ENCODE peak calls at places on chromosomes 3 and 15, in five cellular contexts. U is left ventricle myocardium inferior, G is lower lobe of right lung, K is HAP-1, L is uterus. H is an unnamed sample.

GRCh38 chr15:54149115-54149531 is 170.9 kb downstream of the UNC13C start:
- DNase-seq in G (no peak), K (no peak), L (no peak), U (no peak), H (no peak)

GRCh38 chr15:78841307-78841706 is 30.0 kb upstream of the ADAMTS7 start:
- DNase-seq in G (no peak), L (no peak), K (no peak), U (no peak), H (no peak)

GRCh38 chr15:39426552-39427532 is 154.0 kb upstream of the THBS1 start:
- DNase-seq in K (no peak), G (peak; percentile 73), L (no peak), U (peak; percentile 40), H (peak; percentile 90)

GRCh38 chr3:27623085-27623753 is 98.9 kb downstream of the EOMES start:
- DNase-seq in U (no peak), K (no peak), G (no peak), L (no peak), H (no peak)

GRCh38 chr15:63469984-63470383 is 34.4 kb upstream of the USP3 start:
- DNase-seq in L (no peak), U (no peak), K (no peak), G (no peak), H (no peak)

GRCh38 chr3:57856675-57857074 is 100.6 kb downstream of the SLMAP start:
- DNase-seq in K (no peak), L (no peak), G (no peak), U (no peak), H (peak; percentile 10)

GRCh38 chr3:52678265-52678927 is 7.3 kb downstream of the PBRM1 start:
- DNase-seq in K (no peak), G (no peak), L (no peak), U (no peak), H (no peak)

GRCh38 chr15:43517354-43518072 is at the start of gene MAP1A:
- DNase-seq in U (peak; percentile 61), G (no peak), L (peak; percentile 53), K (peak; percentile 43), H (peak; percentile 85)

GRCh38 chr15:75117993-75118392 is 83.7 kb upstream of the C15orf39 start:
- DNase-seq in U (no peak), L (no peak), K (no peak), G (no peak), H (no peak)

GRCh38 chr15:92571824-92572223 is 83.8 kb downstream of the FAM174B start:
- DNase-seq in K (no peak), L (no peak), U (no peak), G (no peak), H (no peak)

GRCh38 chr3:125310623-125311076 is 64.5 kb downstream of the ZNF148 start:
- DNase-seq in U (no peak), K (no peak), G (no peak), L (no peak), H (no peak)

GRCh38 chr15:46461416-46461815 is 826.6 kb downstream of the SQOR start:
- DNase-seq in U (no peak), K (no peak), L (no peak), G (no peak), H (peak; percentile 12)

GRCh38 chr3:106717178-106717780 is 660.0 kb upstream of the CCDC54 start:
- DNase-seq in L (no peak), K (no peak), U (no peak), G (no peak), H (no peak)

GRCh38 chr3:129597087-129597791 is 9.2 kb downstream of the PLXND1 start:
- DNase-seq in G (no peak), L (peak; percentile 79), K (no peak), U (peak; percentile 54), H (peak; percentile 55)

GRCh38 chr3:32947466-32948238 is 3.8 kb upstream of the CCR4 start:
- DNase-seq in L (peak; percentile 51), U (peak; percentile 75), G (peak; percentile 88), K (peak; percentile 74), H (peak; percentile 78)

GRCh38 chr3:101954946-101955345 is 105.6 kb downstream of the NFKBIZ start:
- DNase-seq in G (no peak), L (no peak), K (no peak), U (no peak), H (no peak)

GRCh38 chr3:106510206-106510605 is 641.4 kb upstream of the CBLB start:
- DNase-seq in L (no peak), G (no peak), K (no peak), U (no peak), H (no peak)

GRCh38 chr3:69090021-69090420 is 5.3 kb downstream of the ARL6IP5 start:
- DNase-seq in K (no peak), L (no peak), G (no peak), U (no peak), H (no peak)

GRCh38 chr3:153756816-153757215 is 364.4 kb upstream of the ARHGEF26 start:
- DNase-seq in U (no peak), G (no peak), K (no peak), L (no peak), H (no peak)

GRCh38 chr3:195863121-195864061 is 45.0 kb downstream of the TNK2 start:
- DNase-seq in K (peak; percentile 47), U (peak; percentile 89), L (peak; percentile 88), G (peak; percentile 92), H (peak; percentile 78)

GRCh38 chr15:35455201-35455600 is 90.8 kb downstream of the DPH6 start:
- DNase-seq in L (no peak), U (no peak), K (no peak), G (no peak), H (no peak)
- H3K9me3 ChIP-seq in L (no peaks in the 10 kb centered on the region), U (no peaks in the 10 kb centered on the region), K (no peaks in the 10 kb centered on the region), G (no peaks in the 10 kb centered on the region), H (no peaks in the 10 kb centered on the region)

DNA sequence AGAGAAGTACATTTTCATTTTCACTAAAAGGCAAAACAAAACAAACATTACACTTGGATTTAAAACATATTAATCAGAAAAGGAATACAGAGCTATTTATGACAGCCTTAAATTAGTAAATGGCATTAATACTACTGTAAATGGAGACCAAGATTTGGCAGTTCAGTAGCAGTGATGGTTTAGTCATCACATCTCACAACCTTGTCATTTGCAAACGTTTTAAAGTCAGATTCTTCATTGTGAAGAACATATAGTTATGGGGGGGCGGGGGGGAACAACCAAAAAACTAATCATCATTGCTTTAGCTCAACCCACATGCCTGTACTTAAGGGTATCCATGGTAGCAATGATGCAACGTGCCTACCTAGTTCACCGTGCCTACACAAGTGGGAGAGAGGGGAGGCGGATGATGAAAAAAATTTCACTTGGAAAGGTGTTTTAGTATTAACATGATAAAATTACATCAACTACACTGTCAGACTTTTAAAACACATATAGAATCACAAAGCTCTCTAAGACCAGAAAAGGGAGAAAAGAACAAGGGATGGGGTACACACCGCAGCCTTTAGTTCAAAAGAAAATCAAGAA is 40.1 kb downstream of the DLG1 start:
- DNase-seq in U (no peak), L (no peak), G (no peak), K (no peak), H (no peak)
- H3K4me1 ChIP-seq in U (peaks cover 54% of the 10 kb centered on the region), L (no peaks in the 10 kb centered on the region), G (peaks cover 10% of the 10 kb centered on the region), K (peaks cover 13% of the 10 kb centered on the region), H (peaks cover 6% of the 10 kb centered on the region)

GRCh38 chr15:24734391-24734790 is 58.8 kb downstream of the NPAP1 start:
- DNase-seq in K (no peak), G (no peak), U (no peak), L (no peak), H (no peak)

DNA sequence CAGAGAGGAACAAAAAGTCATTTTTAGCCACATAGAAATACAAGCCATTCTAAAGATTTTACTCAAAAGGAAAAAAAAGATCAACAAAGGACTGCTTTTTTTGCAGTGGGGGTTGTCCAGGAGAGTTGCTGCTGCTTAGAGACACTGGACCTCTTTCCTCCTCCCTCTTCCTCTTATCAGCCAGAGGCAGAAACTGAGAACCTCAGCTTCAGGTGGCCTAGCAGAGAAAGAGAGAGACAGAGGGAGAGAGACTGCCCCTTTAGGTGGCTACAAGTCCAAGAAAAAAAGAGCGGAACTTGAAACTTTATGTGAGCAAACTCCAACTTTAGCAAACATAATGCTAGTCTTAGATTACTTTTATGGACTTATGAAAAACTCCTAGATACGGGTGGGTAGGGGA is 54.2 kb downstream of the NPAP1 start:
- DNase-seq in L (no peak), K (no peak), U (no peak), G (no peak), H (no peak)
- H3K9me3 ChIP-seq in L (no peaks in the 10 kb centered on the region), K (no peaks in the 10 kb centered on the region), U (no peaks in the 10 kb centered on the region), G (no peaks in the 10 kb centered on the region), H (no peaks in the 10 kb centered on the region)

GRCh38 chr3:1171320-1171719 is 78.5 kb downstream of the CNTN6 start:
- DNase-seq in G (no peak), L (no peak), K (no peak), U (no peak), H (no peak)
- H3K4me1 ChIP-seq in G (no peaks in the 10 kb centered on the region), L (no peaks in the 10 kb centered on the region), K (no peaks in the 10 kb centered on the region), U (no peaks in the 10 kb centered on the region), H (no peaks in the 10 kb centered on the region)

GRCh38 chr3:122907471-122907870 is 112.6 kb downstream of the SLC49A4 start:
- DNase-seq in U (no peak), L (no peak), K (no peak), G (no peak), H (no peak)

GRCh38 chr3:122908251-122908650 is 113.4 kb downstream of the SLC49A4 start:
- DNase-seq in G (no peak), L (no peak), K (no peak), U (no peak), H (no peak)

GRCh38 chr3:122898298-122898697 is 103.4 kb downstream of the SLC49A4 start:
- DNase-seq in L (no peak), G (no peak), K (no peak), U (no peak), H (no peak)

GRCh38 chr3:122903171-122903570 is 108.3 kb downstream of the SLC49A4 start:
- DNase-seq in L (no peak), K (no peak), U (no peak), G (no peak), H (peak; percentile 77)

GRCh38 chr3:122902326-122902725 is 107.5 kb downstream of the SLC49A4 start:
- DNase-seq in U (no peak), G (no peak), K (no peak), L (no peak), H (no peak)
- H3K9me3 ChIP-seq in U (peaks cover 6% of the 10 kb centered on the region), G (no peaks in the 10 kb centered on the region), K (peaks cover 3% of the 10 kb centered on the region), L (no peaks in the 10 kb centered on the region), H (no peaks in the 10 kb centered on the region)

GRCh38 chr15:65095747-65096104 is 19.2 kb downstream of the KBTBD13 start:
- DNase-seq in K (no peak), G (no peak), U (no peak), L (no peak), H (no peak)
- H3K4me1 ChIP-seq in K (no peaks in the 10 kb centered on the region), G (no peaks in the 10 kb centered on the region), U (peaks cover 33% of the 10 kb centered on the region), L (no peaks in the 10 kb centered on the region), H (peaks cover 29% of the 10 kb centered on the region)

DNA sequence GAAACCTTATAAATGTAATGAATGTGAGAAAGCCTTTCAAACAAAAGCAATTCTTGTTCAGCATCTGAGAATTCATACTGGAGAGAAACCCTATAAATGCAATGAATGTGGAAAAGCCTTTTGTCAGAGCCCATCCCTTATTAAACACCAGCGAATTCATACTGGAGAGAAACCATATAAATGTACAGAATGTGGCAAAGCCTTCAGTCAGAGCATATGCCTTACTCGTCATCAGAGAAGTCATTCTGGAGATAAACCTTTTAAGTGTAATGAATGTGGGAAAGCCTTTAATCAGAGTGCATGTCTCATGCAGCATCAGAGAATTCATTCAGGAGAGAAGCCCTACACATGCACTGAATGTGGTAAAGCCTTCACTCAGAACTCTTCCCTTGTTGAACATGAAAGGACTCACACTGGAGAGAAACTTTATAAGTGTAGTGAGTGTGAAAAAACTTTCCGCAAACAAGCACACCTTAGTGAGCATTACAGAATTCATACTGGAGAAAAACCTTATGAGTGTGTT is 5.3 kb downstream of the ZNF501 start:
- DNase-seq in L (no peak), G (no peak), K (no peak), U (no peak), H (no peak)
- H3K9me3 ChIP-seq in L (no peaks in the 10 kb centered on the region), G (peaks cover 94% of the 10 kb centered on the region), K (peaks cover 5% of the 10 kb centered on the region), U (peaks cover 100% of the 10 kb centered on the region), H (peaks cover 22% of the 10 kb centered on the region)